ENCODE peak calls at places on chromosomes 13 and 19, in six cellular contexts. T is COR-L47; V is left colon; P is fibroblast of the conjunctiva; N is activated CD4-positive, alpha-beta memory T cell treated with anti-CD3 and anti-CD28 coated beads, Interleukin-2, amount 10 ng/mL, durations not matched to agents 7 days and 5 days; F is GM13976. R is an unnamed sample.

GRCh38 chr13:23610187-23610576 is 40.0 kb downstream of the TNFRSF19 start:
- DNase-seq in T (no peak), V (peak; percentile 7), P (no peak), N (no peak), F (no peak), R (no peak)

GRCh38 chr13:30004204-30004603 is 153.8 kb upstream of the UBL3 start:
- DNase-seq in T (no peak), V (no peak), P (no peak), N (no peak), F (no peak), R (no peak)

GRCh38 chr19:19077103-19077502 is 13.3 kb downstream of the SLC25A42 start:
- DNase-seq in T (no peak), V (no peak), P (no peak), N (no peak), F (no peak), R (peak; percentile 87)

GRCh38 chr13:41028051-41028450 is 8.9 kb upstream of the ELF1 start:
- DNase-seq in T (no peak), V (no peak), P (no peak), N (no peak), F (no peak), R (no peak)

GRCh38 chr19:2577722-2578335 is 101.9 kb downstream of the GADD45B start:
- DNase-seq in T (no peak), V (peak; percentile 17), P (no peak), N (no peak), F (no peak), R (no peak)

GRCh38 chr13:63541336-63541735 is 2125.7 kb upstream of the PCDH20 start:
- DNase-seq in T (no peak), V (no peak), P (no peak), N (no peak), F (no peak), R (no peak)

GRCh38 chr19:17243854-17244617 is 1.7 kb downstream of the NR2F6 start:
- DNase-seq in T (no peak), V (peak; percentile 79), P (no peak), N (no peak), F (no peak), R (no peak)

GRCh38 chr13:108269601-108270328 is at the start of gene TNFSF13B:
- DNase-seq in T (peak; percentile 18), V (peak; percentile 44), P (no peak), N (peak; percentile 59), F (peak; percentile 60), R (no peak)

GRCh38 chr19:14073232-14073924 is 792 bp downstream of the MISP3 start:
- DNase-seq in T (peak; percentile 81), V (peak; percentile 85), P (peak; percentile 38), N (peak; percentile 78), F (peak; percentile 86), R (no peak)

GRCh38 chr19:55694656-55695491 is 19.8 kb downstream of the EPN1 start:
- DNase-seq in T (no peak), V (no peak), P (no peak), N (no peak), F (no peak), R (no peak)

GRCh38 chr13:32117696-32118095 is 86.1 kb downstream of the FRY start:
- DNase-seq in T (no peak), V (no peak), P (no peak), N (no peak), F (no peak), R (no peak)

R was measured in NCI-H2107.